ENCODE peak calls at places on chromosomes 6 and 20, in six cellular contexts. Y, V, G, R, Q and X are unnamed samples.

GRCh38 chr6:157436200-157436943 is 55.4 kb downstream of the ZDHHC14 start:
- DNase-seq in V (no peak), G (no peak), R (no peak), Y (no peak), Q (no peak), X (no peak)

GRCh38 chr6:7479801-7480266 is 61.6 kb upstream of the DSP start:
- DNase-seq in G (no peak), R (peak), Y (peak), V (no peak), Q (no peak), X (no peak)

GRCh38 chr6:158328446-158328845 is 16.2 kb downstream of the TULP4 start:
- DNase-seq in V (no peak), Q (no peak), G (no peak), Y (no peak), R (no peak), X (no peak)

GRCh38 chr6:47298475-47298874 is 11.2 kb downstream of the TNFRSF21 start:
- DNase-seq in R (no peak), G (no peak), V (no peak), Y (no peak), Q (no peak), X (no peak)

GRCh38 chr20:38789503-38790209 is 15.8 kb upstream of the PPP1R16B start:
- DNase-seq in G (no peak), V (no peak), Q (no peak), Y (peak), R (no peak), X (no peak)

GRCh38 chr6:15297895-15298590 is 52.2 kb downstream of the JARID2 start:
- DNase-seq in R (no peak), Q (no peak), V (no peak), G (no peak), Y (no peak), X (no peak)

GRCh38 chr6:169936355-169936975 is 185.0 kb downstream of the ERMARD start:
- DNase-seq in R (no peak), Y (no peak), Q (no peak), V (no peak), G (no peak), X (no peak)

GRCh38 chr6:147278891-147279290 is 74.7 kb downstream of the STXBP5 start:
- DNase-seq in Q (no peak), G (no peak), Y (no peak), V (no peak), R (no peak), X (no peak)

GRCh38 chr20:54208492-54209044 is 681 bp downstream of the PFDN4 start:
- DNase-seq in Q (no peak), V (no peak), Y (no peak), R (no peak), G (peak), X (no peak)

GRCh38 chr6:165689699-165690098 is 26.7 kb upstream of the PDE10A start:
- DNase-seq in Y (no peak), G (no peak), Q (no peak), V (no peak), R (no peak), X (no peak)

GRCh38 chr6:83511901-83512681 is at the start of gene PRSS35:
- DNase-seq in R (peak), G (no peak), V (no peak), Y (peak), Q (peak), X (peak)

GRCh38 chr6:122530440-122531046 is 58.9 kb upstream of the SERINC1 start:
- DNase-seq in Y (peak), R (peak), Q (no peak), G (peak), V (no peak), X (peak)

GRCh38 chr6:94300424-94301144 is 881.2 kb upstream of the EPHA7 start:
- DNase-seq in G (no peak), R (no peak), V (no peak), Y (no peak), Q (no peak), X (no peak)

GRCh38 chr20:21862224-21862927 is 156.9 kb downstream of the PAX1 start:
- DNase-seq in Y (no peak), R (no peak), V (no peak), G (no peak), Q (no peak), X (no peak)

GRCh38 chr6:89826029-89826528 is 3.6 kb upstream of the CASP8AP2 start:
- DNase-seq in Q (no peak), G (no peak), R (no peak), Y (no peak), V (no peak), X (no peak)

GRCh38 chr20:45341939-45342862 is 6.0 kb downstream of the SDC4 start:
- DNase-seq in R (peak), V (no peak), G (no peak), Q (peak), Y (no peak), X (no peak)

GRCh38 chr6:167501831-167502385 is 177.0 kb downstream of the TTLL2 start:
- DNase-seq in V (no peak), R (peak), G (no peak), Y (peak), Q (peak), X (no peak)

GRCh38 chr6:14658909-14659561 is 541.5 kb downstream of the CD83 start:
- DNase-seq in R (no peak), Q (no peak), Y (no peak), G (peak), V (no peak), X (no peak)

GRCh38 chr6:91161246-91161645 is 574.4 kb upstream of the MAP3K7 start:
- DNase-seq in Q (no peak), R (no peak), G (no peak), V (no peak), Y (no peak), X (no peak)

GRCh38 chr6:52588710-52589091 is 11.8 kb upstream of the TRAM2 start:
- DNase-seq in G (no peak), R (no peak), Y (no peak), V (no peak), Q (no peak), X (no peak)

GRCh38 chr6:94893327-94893726 is 684.0 kb upstream of the MANEA start:
- DNase-seq in Y (no peak), G (no peak), Q (no peak), R (no peak), V (no peak), X (no peak)

GRCh38 chr6:9064156-9064555 is 628.8 kb upstream of the SLC35B3 start:
- DNase-seq in G (no peak), Y (no peak), Q (no peak), V (no peak), R (no peak), X (no peak)

GRCh38 chr6:139534472-139535115 is 160.1 kb upstream of the CITED2 start:
- DNase-seq in R (no peak), G (no peak), V (no peak), Q (no peak), Y (no peak), X (no peak)

GRCh38 chr20:37407117-37407566 is 61.2 kb downstream of the SRC start:
- DNase-seq in Q (no peak), V (no peak), R (no peak), G (no peak), Y (no peak), X (no peak)

GRCh38 chr6:36067374-36068011 is 39.9 kb downstream of the MAPK14 start:
- DNase-seq in Y (no peak), G (no peak), R (no peak), Q (no peak), V (no peak), X (no peak)

GRCh38 chr20:62320581-62321354 is 18.0 kb downstream of the ADRM1 start:
- DNase-seq in Y (peak), G (no peak), Q (no peak), V (no peak), R (no peak), X (no peak)

GRCh38 chr6:51953246-51953645 is 134.2 kb downstream of the PKHD1 start:
- DNase-seq in Y (no peak), R (no peak), Q (no peak), G (no peak), V (no peak), X (no peak)

GRCh38 chr6:170102582-170103481 is 188.0 kb downstream of the DLL1 start:
- DNase-seq in G (peak), Q (no peak), R (peak), V (no peak), Y (no peak), X (peak)

GRCh38 chr6:62362097-62362496 is 76.1 kb upstream of the KHDRBS2 start:
- DNase-seq in R (no peak), V (no peak), G (no peak), Y (no peak), Q (no peak), X (no peak)

GRCh38 chr6:166814386-166814785 is 142.0 kb downstream of the RNASET2 start:
- DNase-seq in Y (no peak), V (no peak), R (no peak), Q (no peak), G (no peak), X (no peak)

GRCh38 chr6:99471638-99472037 is 43.6 kb downstream of the USP45 start:
- DNase-seq in Y (no peak), G (no peak), Q (no peak), V (no peak), R (no peak), X (no peak)

GRCh38 chr6:163828038-163828790 is 413.7 kb downstream of the QKI start:
- DNase-seq in V (no peak), Q (no peak), G (no peak), R (no peak), Y (no peak), X (peak)

GRCh38 chr20:52536841-52537400 is 345.3 kb upstream of the ZFP64 start:
- DNase-seq in R (no peak), G (no peak), Q (no peak), Y (no peak), V (no peak), X (no peak)

GRCh38 chr6:99547526-99547925 is 20.9 kb downstream of the CCNC start:
- DNase-seq in G (no peak), Y (no peak), Q (no peak), V (no peak), R (no peak), X (no peak)

GRCh38 chr6:35083507-35083906 is 57.6 kb downstream of the TCP11 start:
- DNase-seq in V (no peak), G (no peak), R (no peak), Y (no peak), Q (peak), X (no peak)

GRCh38 chr6:78623567-78623966 is 243.8 kb upstream of the IRAK1BP1 start:
- DNase-seq in R (no peak), V (no peak), G (no peak), Q (no peak), Y (no peak), X (no peak)

GRCh38 chr6:166375013-166375412 is 7.7 kb downstream of the MPC1 start:
- DNase-seq in Q (no peak), V (no peak), G (no peak), Y (no peak), R (no peak), X (no peak)

GRCh38 chr20:50140339-50140859 is 13.1 kb downstream of the PEDS1 start:
- DNase-seq in G (no peak), Q (no peak), V (no peak), Y (no peak), R (no peak), X (no peak)

GRCh38 chr20:57652865-57653545 is 32.8 kb upstream of the ZBP1 start:
- DNase-seq in R (peak), Q (no peak), Y (no peak), G (peak), V (no peak), X (peak)

GRCh38 chr6:35919827-35920751 is 809 bp downstream of the SRPK1 start:
- DNase-seq in Y (no peak), R (peak), G (peak), V (no peak), Q (peak), X (no peak)

DNA sequence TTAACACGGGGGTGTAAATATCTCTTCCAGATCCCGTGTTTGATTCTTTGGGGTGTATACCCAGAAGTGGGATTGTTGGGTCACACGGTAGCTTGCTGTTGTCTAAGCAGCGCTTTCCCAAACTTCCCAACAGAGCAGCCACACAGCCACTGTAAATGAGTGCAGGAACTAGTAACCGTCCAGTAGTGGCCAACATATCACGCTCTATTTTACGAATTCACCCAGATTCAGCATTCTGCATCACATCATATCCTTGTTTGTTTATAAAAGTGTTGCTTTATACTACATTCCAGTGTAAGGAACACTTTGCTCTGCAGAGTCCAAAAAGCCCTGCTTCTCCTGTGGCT is 216.1 kb upstream of the ECI2 start:
- DNase-seq in Q (no peak), V (no peak), R (no peak), Y (no peak), G (no peak), X (no peak)
- TF ChIP-seq POLR2A in Q (no peak), V (no peak), R (no peak), Y (no peak), G (no peak), X (no peak)

DNA sequence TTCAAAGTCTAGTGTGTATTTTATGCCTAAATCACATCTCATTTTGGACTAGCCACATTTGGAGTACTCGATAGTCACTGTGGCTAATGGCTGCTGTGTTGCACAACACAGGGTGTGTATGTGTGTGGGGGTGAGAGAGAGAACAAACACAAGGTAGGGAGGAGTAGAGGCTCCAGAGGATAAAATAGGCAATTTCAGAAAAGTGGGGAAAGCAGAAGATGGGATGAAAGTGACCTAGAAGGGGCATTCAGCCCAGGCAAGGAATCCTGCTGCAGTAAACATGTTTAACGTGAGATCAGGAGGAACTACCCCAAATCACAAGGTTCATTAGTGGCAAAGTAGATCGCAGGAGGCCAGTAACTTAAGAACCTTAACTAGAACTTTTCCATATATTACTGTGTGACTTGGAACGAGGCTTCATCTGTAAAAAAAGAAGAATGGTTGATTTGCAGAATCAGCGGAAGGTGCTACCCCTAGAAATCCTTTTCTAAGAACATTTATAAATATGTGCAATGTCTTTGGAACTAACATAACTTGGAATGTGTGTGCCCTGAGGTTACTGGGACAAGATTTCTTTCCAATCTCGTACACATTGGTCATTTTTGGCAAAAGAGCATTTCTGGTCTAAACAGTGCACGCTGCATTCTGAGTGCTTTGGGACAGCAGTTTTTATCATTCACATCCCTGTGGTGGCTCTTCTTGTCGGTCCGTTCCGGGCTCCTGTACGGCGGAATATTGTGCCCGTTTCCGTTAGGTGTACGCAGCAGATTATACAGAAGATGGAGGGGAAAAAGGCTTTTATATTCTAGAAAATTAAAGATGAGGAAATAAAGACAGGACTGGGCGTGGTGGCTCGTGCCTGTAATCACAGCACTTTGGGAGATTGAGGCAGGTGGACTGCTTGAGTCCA is 2.6 kb downstream of the DUSP22 start:
- DNase-seq in G (no peak), R (no peak), Q (no peak), V (no peak), Y (no peak), X (no peak)
- H3K4me3 ChIP-seq in G (no peak), R (no peak), Q (no peak), V (no peak), Y (no peak), X (no peak)

GRCh38 chr6:2828629-2829028 is 13.0 kb downstream of the SERPINB1 start:
- DNase-seq in Q (no peak), Y (no peak), G (no peak), V (no peak), R (no peak), X (no peak)
- TF ChIP-seq CTCF in Q (no peak), Y (no peak), G (no peak), V (no peak), R (no peak), X (no peak)

DNA sequence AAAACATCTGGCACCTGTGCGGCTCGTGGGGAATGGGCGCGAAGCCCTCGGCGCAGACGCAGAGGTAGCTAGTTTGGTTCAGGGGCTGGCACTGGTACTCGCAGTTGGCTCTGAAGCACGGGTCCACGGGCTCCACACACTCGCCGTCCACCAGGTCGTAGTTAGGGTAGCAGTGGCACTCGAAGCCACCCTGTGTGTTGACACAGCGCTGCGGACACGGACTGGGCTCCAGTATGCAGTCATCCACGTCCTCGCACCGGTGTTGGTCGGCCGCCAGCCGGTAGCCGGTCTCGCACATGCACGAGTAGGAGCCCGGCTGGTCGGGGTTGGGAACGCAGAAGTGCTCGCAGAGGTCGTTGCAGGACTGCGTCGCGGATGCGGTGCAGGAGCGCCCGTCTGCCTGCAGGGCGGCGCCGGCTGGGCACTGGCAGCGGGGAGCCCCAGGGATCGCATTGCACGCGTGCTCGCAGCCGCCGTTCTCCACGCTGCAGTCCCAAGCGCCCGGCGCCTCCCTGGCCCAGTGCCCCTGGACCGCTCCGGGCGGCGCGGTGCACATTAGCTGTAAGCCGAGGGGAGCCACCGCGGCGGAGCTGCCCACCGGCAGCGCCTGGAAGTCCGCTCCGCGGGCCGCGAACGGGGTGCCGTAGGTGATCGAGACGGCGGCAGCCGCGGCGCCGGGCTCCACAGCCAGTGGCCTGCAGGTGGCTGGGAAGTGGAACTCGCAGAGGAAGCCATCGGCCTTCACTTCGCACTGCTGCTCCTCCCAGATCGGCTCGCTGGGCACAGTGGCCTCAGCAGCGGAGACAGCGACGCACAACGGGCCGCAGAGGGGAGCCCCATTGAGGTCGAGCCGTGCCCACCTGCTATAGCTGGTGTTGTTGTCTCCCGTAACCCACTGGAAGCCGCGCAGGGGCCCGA is 930 bp downstream of the THBD start:
- DNase-seq in Y (no peak), Q (peak), V (peak), R (peak), G (no peak), X (peak)
- TF ChIP-seq POLR2A in Y (no peak), Q (no peak), V (no peak), R (no peak), G (no peak), X (no peak)

GRCh38 chr20:49103647-49104364 is 57.7 kb downstream of the CSE1L start:
- DNase-seq in R (no peak), Y (no peak), G (no peak), V (no peak), Q (no peak), X (no peak)

GRCh38 chr20:49100934-49101333 is 54.8 kb downstream of the CSE1L start:
- DNase-seq in V (no peak), Q (no peak), R (no peak), Y (no peak), G (no peak), X (no peak)

GRCh38 chr20:49104365-49104648 is 58.2 kb downstream of the CSE1L start:
- DNase-seq in G (no peak), V (no peak), Q (no peak), R (no peak), Y (no peak), X (no peak)

GRCh38 chr20:49106332-49106731 is 60.2 kb downstream of the CSE1L start:
- DNase-seq in R (no peak), Y (no peak), Q (no peak), V (no peak), G (no peak), X (no peak)

DNA sequence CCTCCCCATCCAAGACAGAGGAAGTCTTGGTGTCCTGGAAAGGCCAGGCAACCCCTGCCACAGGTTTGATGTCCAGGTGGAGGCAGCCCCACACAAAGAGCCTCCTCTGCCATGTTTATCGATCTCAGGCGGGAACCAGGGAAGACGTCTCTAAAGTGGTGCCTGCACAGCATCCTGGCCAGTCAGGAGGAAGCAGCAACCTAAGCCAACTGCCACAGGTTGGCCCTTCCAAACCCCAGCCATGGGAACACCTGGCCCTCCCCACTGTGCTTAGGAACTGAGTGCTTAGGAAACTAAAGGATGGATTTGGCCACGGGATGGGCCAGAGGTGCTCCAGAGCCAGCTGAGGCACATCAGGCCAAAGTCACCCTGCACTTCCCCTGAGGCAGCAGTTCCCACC is 56.9 kb downstream of the CSE1L start:
- DNase-seq in R (no peak), Y (no peak), Q (no peak), V (no peak), G (no peak), X (no peak)
- H3K4me3 ChIP-seq in R (no peak), Y (no peak), Q (no peak), V (no peak), G (no peak), X (no peak)

DNA sequence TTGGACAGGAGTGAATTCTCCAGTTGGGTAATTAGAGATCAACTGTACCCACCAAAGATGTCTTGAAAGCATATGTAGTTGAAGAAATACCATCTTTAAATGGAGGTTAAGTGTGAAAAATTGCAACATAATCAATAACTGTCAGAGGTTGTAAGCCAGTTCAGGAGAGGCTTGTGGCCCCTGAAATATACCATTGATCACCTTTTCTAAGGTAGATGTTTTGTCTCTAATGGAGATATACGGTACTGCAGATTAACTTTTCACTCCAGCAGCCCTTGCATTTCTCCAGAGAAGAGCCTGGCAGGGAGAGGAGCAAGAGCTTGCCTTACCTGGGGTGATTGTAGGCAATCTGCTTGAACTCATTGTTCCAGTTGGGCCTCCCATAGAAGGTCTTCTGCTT is 48.8 kb downstream of the NOX3 start:
- DNase-seq in R (no peak), V (no peak), G (no peak), Y (no peak), Q (no peak), X (no peak)
- TF ChIP-seq CTCF in R (no peak), V (no peak), G (no peak), Y (no peak), Q (no peak), X (no peak)